ENCODE peak calls at places on chromosome 17, in six cellular contexts. Z, M, A, K, I and O are unnamed samples.

GRCh38 chr17:45410144-45411091 is 22.3 kb downstream of the ARHGAP27 start:
- DNase-seq in Z (no peak), M (no peak), A (peak; percentile 68), K (no peak), I (peak; percentile 64), O (no peak)

GRCh38 chr17:75524971-75525805 is at the start of gene LLGL2:
- DNase-seq in Z (no peak), M (peak; percentile 60), A (peak; percentile 78), K (no peak), I (peak; percentile 60), O (no peak)

GRCh38 chr17:47687748-47688147 is 6.2 kb upstream of the TBKBP1 start:
- DNase-seq in Z (no peak), M (no peak), A (no peak), K (no peak), I (no peak), O (no peak)

GRCh38 chr17:66691644-66692500 is 143.0 kb upstream of the CACNG5 start:
- DNase-seq in Z (no peak), M (peak; percentile 59), A (no peak), K (no peak), I (no peak), O (no peak)

GRCh38 chr17:9937164-9937835 is 32.2 kb upstream of the RCVRN start:
- DNase-seq in Z (no peak), M (peak; percentile 52), A (no peak), K (no peak), I (peak; percentile 78), O (peak; percentile 56)

GRCh38 chr17:17628388-17629008 is 37.0 kb upstream of the PEMT start:
- DNase-seq in Z (no peak), M (no peak), A (peak; percentile 42), K (no peak), I (no peak), O (no peak)

GRCh38 chr17:17713839-17714238 is 32.6 kb downstream of the RAI1 start:
- DNase-seq in Z (no peak), M (peak; percentile 56), A (no peak), K (no peak), I (peak; percentile 67), O (no peak)

GRCh38 chr17:10226930-10227695 is 28.7 kb upstream of the GAS7 start:
- DNase-seq in Z (no peak), M (peak; percentile 51), A (peak; percentile 57), K (no peak), I (peak; percentile 50), O (no peak)

GRCh38 chr17:42111901-42112551 is 488 bp downstream of the DHX58 start:
- DNase-seq in Z (no peak), M (peak; percentile 40), A (peak; percentile 41), K (no peak), I (no peak), O (no peak)

GRCh38 chr17:10305336-10306096 is 67.3 kb downstream of the MYH13 start:
- DNase-seq in Z (no peak), M (no peak), A (no peak), K (no peak), I (no peak), O (no peak)

GRCh38 chr17:17725853-17726720 is 44.8 kb downstream of the RAI1 start:
- DNase-seq in Z (no peak), M (no peak), A (no peak), K (no peak), I (no peak), O (no peak)

GRCh38 chr17:37312137-37312923 is 63.5 kb upstream of the C17orf78 start:
- DNase-seq in Z (no peak), M (no peak), A (no peak), K (no peak), I (no peak), O (no peak)

GRCh38 chr17:64240741-64241347 is 22.2 kb downstream of the TEX2 start:
- DNase-seq in Z (peak; percentile 97), M (peak; percentile 68), A (no peak), K (no peak), I (peak; percentile 81), O (peak; percentile 98)

GRCh38 chr17:80033840-80034239 is 1.8 kb downstream of the TBC1D16 start:
- DNase-seq in Z (no peak), M (no peak), A (no peak), K (no peak), I (no peak), O (no peak)
- H3K4me3 ChIP-seq in Z (no peak overlapping the region), M (no peak overlapping the region), A (no peak overlapping the region), K (no peak overlapping the region), I (no peak overlapping the region), O (peak overlapping the region; percentile 83)

DNA sequence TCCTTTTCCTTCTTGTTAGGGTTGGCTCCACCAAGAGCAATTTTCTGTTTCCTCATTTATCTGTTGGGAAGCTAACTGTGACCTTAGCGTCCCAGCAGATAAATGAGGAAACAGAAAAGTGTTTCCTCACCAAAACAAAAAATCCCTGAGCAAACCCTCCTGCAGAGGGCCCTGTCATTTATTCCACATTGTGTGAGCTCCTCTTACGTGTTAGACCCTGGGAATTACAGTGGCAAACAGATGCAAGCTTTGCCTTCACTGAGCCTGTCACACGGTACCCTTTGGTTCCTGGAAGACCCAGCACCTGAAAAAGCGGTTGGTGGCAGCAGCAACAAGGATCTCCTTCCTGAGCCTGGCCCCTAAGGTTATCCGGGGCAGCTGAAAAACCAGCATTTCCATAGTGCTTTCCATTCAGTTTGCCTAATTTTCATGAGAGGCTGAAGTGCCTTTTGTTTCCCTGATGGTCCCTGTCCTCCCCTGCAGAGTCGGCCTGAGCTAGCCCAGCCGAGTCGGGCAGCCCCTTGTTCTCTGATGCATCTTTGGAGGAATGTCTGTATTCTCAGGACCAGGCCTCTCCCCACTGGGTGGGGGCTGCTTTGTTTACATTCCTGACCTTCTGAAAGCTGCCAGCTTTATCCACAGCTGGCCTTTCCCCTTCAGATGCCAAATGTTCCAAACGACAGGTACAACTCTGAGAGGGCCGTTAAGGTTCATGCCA is 34.7 kb downstream of the YPEL2 start:
- DNase-seq in Z (no peak), M (no peak), A (no peak), K (no peak), I (no peak), O (no peak)
- TF ChIP-seq CTCF in Z (no peak), M (no peak), A (no peak), K (no peak), I (peak; percentile 22), O (no peak)

DNA sequence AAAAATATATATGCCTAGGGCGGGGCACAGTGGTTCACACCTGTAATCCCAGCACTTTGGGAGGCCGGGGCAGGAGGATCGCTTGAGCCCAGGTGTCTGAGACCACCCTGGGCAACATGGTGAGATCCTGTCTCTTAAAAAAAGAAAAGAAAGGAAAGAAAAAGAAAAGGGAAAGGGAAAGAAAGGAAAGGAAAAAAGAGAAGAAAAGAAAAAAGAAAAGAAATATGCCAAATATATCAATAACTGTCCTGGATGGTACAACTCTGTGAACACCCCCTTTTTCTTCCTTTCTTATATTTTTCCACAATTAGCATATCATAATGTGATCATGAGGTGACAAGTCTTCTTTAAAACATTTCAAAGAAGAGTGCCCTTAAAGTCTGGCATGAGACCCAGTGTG is 44.8 kb downstream of the CUEDC1 start:
- DNase-seq in Z (no peak), M (no peak), A (no peak), K (no peak), I (no peak), O (no peak)
- H3K4me3 ChIP-seq in Z (no peak overlapping the region), M (no peak overlapping the region), A (no peak overlapping the region), K (no peak overlapping the region), I (no peak overlapping the region), O (no peak overlapping the region)

DNA sequence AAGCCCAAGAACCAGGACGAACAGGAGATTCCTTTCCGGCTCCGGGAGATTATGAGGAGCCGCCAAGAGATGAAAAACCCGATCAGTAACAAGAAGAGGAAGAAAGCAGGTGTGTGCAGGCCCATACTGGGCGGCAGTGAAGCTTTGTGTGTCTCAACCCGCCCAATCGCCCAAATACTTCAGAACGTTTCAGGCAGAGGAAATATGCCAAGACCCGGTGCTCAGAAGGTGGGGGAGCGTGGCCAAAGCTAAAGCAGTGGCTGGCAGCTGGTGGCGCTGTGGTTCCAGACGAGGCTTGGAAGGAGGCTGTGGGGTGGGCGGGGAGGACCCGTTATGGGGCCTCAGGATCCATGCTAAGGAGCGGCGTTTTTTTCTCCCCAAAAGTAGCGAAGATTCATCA is 1.2 kb downstream of the CCDC137 start:
- DNase-seq in Z (no peak), M (no peak), A (no peak), K (no peak), I (no peak), O (no peak)
- TF ChIP-seq CTCF in Z (no peak), M (no peak), A (no peak), K (peak; percentile 85), I (no peak), O (no peak)

DNA sequence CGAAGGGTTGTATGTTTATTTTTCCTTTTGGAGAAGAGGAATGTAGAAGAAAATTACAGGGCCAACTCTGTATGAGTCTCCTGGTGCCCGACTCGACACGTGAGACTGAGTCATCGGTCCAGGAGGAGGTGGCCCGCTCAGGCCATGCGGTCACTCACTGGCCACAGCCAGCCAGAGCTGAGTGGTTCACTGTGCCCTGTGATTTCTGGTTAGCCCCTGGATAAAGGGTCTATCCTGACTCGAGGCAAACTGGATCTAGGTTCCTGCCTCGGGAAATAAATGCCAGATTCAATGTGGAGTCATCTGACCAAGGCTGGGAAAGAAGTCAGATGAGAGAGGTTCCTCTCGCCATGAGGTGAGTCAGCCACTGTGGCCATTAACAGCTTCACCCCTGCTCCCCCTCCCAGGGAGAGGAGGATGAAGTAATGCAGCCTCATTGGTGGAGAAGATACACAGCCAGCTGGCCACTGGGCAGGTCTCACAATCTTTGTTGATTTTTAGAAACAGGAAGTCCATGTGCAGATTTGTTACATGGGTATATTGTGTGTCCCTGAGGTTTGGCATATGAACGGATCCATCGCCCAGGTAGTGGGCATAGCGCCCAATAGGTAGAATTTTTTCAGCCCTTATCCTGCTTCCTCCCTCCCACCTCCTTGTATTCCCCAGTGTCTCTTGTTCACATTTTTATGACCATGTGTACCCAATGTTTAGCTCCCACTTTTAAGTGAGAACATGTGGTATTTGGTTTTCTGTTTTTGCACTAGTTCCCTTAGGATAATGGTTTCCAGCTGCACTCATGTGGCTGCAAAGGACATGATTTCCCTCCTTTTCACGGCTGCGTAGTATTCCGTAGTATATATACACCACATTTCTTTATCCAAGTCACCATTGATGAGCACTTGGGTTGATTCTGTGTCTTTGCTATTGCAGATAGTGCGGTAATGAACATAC is 21.7 kb upstream of the USP36 start:
- DNase-seq in Z (peak; percentile 94), M (peak; percentile 95), A (no peak), K (no peak), I (peak; percentile 82), O (peak; percentile 95)
- H3K4me3 ChIP-seq in Z (no peak overlapping the region), M (no peak overlapping the region), A (no peak overlapping the region), K (no peak overlapping the region), I (no peak overlapping the region), O (no peak overlapping the region)